ENCODE peak calls at places on chromosomes 12 and 14, in five cellular contexts. V is IMR-90, O is transverse colon, E is BJ, Y is cardiac fibroblast. P is an unnamed sample.

GRCh38 chr14:98871796-98872195 is 400.2 kb downstream of the BCL11B start:
- DNase-seq in O (no peak), V (no peak), Y (no peak), E (no peak), P (no peak)

GRCh38 chr12:55965941-55966407 is at the start of gene PMEL:
- DNase-seq in Y (no peak), V (no peak), E (no peak), O (no peak), P (peak)

GRCh38 chr14:103723176-103724081 is 7.8 kb downstream of the ZFYVE21 start:
- DNase-seq in V (no peak), Y (peak), E (no peak), O (peak), P (no peak)

GRCh38 chr14:59845245-59845644 is 25.3 kb downstream of the RTN1 start:
- DNase-seq in O (no peak), E (no peak), Y (no peak), V (no peak), P (no peak)

GRCh38 chr14:74804219-74804825 is 41.2 kb downstream of the YLPM1 start:
- DNase-seq in V (peak), O (peak), E (peak), Y (peak), P (peak)

GRCh38 chr12:69024413-69024812 is 91.4 kb upstream of the CPM start:
- DNase-seq in Y (no peak), O (peak), V (no peak), E (no peak), P (no peak)

GRCh38 chr12:27906658-27907473 is 65.7 kb downstream of the PTHLH start:
- DNase-seq in E (peak), V (peak), O (no peak), Y (no peak), P (peak)

GRCh38 chr12:22083167-22083566 is 37.1 kb downstream of the CMAS start:
- DNase-seq in E (no peak), O (no peak), V (peak), Y (peak), P (peak)

GRCh38 chr14:72617391-72618011 is 276.4 kb downstream of the DPF3 start:
- DNase-seq in Y (peak), E (peak), V (no peak), O (no peak), P (peak)

DNA sequence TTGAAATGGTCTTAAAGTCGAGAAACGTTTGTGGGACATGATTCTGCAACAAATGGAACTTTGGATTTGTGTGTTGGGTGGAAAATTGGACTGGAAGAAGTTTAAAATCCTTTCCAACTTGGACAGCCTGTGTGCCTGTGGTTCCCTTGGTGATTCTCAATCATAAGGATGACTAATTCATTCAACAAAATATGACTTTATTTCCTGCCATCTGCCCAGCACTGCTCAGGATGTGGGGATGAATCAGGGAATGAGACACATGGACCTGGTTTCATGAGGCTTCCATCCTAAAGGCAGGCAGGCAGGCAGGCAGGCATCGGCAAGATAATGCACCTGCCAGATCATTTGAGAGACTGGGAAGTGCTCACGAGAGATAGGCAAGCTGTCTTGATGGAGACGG is 57.3 kb upstream of the TMEM132D start:
- DNase-seq in O (no peak), E (no peak), Y (no peak), V (no peak), P (no peak)
- H3K4me3 ChIP-seq in O (no peak), E (no peak), Y (no peak), V (no peak), P (no peak)

GRCh38 chr14:75880512-75880911 is 101.3 kb downstream of the TGFB3 start:
- DNase-seq in Y (no peak), V (no peak), O (no peak), E (no peak), P (no peak)
- TF ChIP-seq CTCF in Y (no peak), V (no peak), O (no peak), E (no peak), P (peak)

DNA sequence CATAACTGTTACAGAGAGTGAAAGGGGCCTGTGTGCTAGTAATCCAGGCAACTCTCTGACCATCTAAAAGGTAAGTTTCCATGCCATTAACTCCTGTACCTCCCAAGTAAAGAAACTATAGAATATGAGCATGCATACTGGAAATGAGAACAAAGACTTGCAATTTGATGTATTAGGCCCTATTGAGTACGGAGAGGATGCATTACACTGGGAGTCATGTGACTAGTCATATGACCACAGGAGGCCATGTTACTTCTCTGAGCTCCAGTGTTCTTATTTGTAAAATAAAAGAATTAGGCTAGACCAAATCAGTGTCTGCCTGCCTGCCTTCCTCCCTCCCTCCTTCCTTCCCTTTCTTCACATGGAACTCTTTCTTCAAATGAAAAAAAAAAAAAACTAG is 440.1 kb upstream of the CCDC196 start:
- DNase-seq in Y (peak), V (no peak), O (no peak), E (no peak), P (no peak)
- H3K4me3 ChIP-seq in Y (no peak), V (no peak), O (no peak), E (no peak), P (no peak)

GRCh38 chr14:54566410-54567223 is at the start of gene SAMD4A:
- DNase-seq in E (no peak), O (peak), V (peak), Y (peak), P (peak)
- TF ChIP-seq CTCF in E (peak), O (peak), V (peak), Y (peak), P (peak)

GRCh38 chr12:63822352-63822751 is 22.1 kb upstream of the SRGAP1 start:
- DNase-seq in E (no peak), V (peak), O (no peak), Y (peak), P (peak)
- H3K4me3 ChIP-seq in E (peak), V (peak), O (no peak), Y (no peak), P (peak)

GRCh38 chr12:54231236-54231635 is 42.5 kb upstream of the SMUG1 start:
- DNase-seq in E (no peak), V (no peak), O (no peak), Y (no peak), P (no peak)

GRCh38 chr12:54228471-54228870 is 39.7 kb upstream of the SMUG1 start:
- DNase-seq in O (no peak), V (no peak), E (no peak), Y (no peak), P (no peak)

GRCh38 chr12:54230555-54230954 is 41.8 kb upstream of the SMUG1 start:
- DNase-seq in O (no peak), V (no peak), Y (no peak), E (no peak), P (no peak)

GRCh38 chr12:54229624-54230212 is 40.9 kb upstream of the SMUG1 start:
- DNase-seq in E (peak), Y (peak), V (peak), O (no peak), P (peak)

DNA sequence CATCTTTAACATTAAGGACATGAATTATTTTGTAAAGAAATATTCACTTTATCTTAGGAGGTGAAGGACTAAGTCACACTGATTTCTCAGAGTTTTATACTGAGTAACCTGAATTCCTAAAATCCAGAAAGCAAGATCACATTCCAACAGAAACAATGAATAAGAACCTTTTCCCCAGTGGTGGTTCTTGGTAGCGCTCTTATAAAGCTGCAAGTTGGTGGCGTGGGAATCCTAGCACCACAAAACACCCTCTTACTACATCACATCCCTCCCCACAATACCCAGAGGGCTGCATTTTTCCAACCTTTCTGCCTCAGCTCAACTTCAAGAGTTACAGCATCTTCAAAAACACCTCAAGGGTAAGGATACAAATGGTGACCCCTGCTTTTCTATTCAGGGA is 44.0 kb upstream of the SMUG1 start:
- DNase-seq in V (peak), Y (peak), E (no peak), O (no peak), P (peak)
- TF ChIP-seq CTCF in V (peak), Y (peak), E (peak), O (no peak), P (peak)

GRCh38 chr12:99596762-99597161 is 50.8 kb upstream of the GARIN6 start:
- DNase-seq in Y (no peak), V (no peak), O (no peak), E (no peak), P (no peak)

GRCh38 chr12:99598785-99599184 is 48.8 kb upstream of the GARIN6 start:
- DNase-seq in Y (no peak), O (no peak), E (no peak), V (no peak), P (no peak)

GRCh38 chr12:99600388-99600787 is 47.2 kb upstream of the GARIN6 start:
- DNase-seq in V (no peak), Y (no peak), E (no peak), O (no peak), P (no peak)
- H3K4me3 ChIP-seq in V (no peak), Y (no peak), E (no peak), O (no peak), P (no peak)

DNA sequence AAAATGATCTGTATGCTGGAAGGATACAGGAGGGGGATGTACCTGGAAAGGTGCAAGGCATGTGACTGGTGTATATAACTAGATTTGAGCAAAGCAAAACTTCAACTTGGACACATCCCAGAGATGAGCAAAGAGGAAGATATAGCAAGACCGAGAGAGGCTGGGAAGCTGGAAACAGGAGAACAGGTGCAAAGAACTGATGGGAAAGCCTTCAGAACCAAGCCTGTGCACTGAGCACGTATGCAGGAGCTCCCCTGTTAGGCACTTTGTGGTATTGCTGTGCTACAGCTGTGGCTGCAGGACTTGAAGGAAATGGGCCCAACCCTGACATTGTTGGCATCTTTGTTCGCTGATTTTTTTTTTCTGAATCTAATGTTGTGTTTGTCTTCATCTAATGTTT is 120.7 kb upstream of the PWP1 start:
- DNase-seq in O (no peak), E (no peak), Y (no peak), V (peak), P (peak)
- TF ChIP-seq CTCF in O (peak), E (peak), Y (peak), V (no peak), P (peak)

GRCh38 chr12:66709893-66710292 is 31.0 kb upstream of the GRIP1 start:
- DNase-seq in O (no peak), Y (no peak), V (no peak), E (no peak), P (no peak)

GRCh38 chr12:66714709-66715108 is 35.8 kb upstream of the GRIP1 start:
- DNase-seq in Y (no peak), O (no peak), E (no peak), V (no peak), P (no peak)

GRCh38 chr12:66716522-66716921 is 37.6 kb upstream of the GRIP1 start:
- DNase-seq in Y (no peak), O (no peak), E (no peak), V (no peak), P (no peak)

GRCh38 chr12:66717049-66717448 is 38.2 kb upstream of the GRIP1 start:
- DNase-seq in E (no peak), O (no peak), V (no peak), Y (no peak), P (no peak)

DNA sequence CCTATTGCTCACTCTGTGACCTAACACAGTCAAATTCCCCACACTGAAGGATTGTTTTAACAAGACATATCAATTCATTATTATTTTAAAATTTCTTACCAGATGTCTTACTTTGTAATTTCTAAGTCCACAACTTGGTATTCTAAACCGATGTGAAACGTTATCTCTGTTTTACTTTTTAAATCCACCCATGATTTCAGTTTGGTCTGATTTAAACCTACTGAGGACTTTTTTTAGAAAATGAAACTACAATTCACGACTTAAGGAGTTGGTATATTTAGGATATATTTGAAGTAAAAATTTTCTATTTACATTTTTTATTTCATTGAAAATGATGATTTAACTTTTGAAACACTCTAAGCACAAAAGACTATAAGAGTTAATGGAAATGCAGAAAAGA is 35.1 kb upstream of the GRIP1 start:
- DNase-seq in V (no peak), E (no peak), Y (no peak), O (no peak), P (no peak)
- H3K4me3 ChIP-seq in V (no peak), E (no peak), Y (no peak), O (no peak), P (no peak)

GRCh38 chr12:59075968-59076367 is 155.7 kb upstream of the LRIG3 start:
- DNase-seq in V (no peak), E (no peak), Y (no peak), O (no peak), P (no peak)
- TF ChIP-seq CTCF in V (no peak), E (no peak), Y (peak), O (no peak), P (peak)